ENCODE peak calls at places on chromosomes 7 and 10, in seven cellular contexts. S is IMR-90; J is CD8-positive, alpha-beta T cell; C is mesendoderm; A is K562; N is effector memory CD4-positive, alpha-beta T cell; X is transverse colon. E is an unnamed sample.
A peak's percentile ranks its signal among the peaks of the same experiment; 100 is the strongest.

GRCh38 chr7:33534830-33535229 is 370.5 kb upstream of the BMPER start:
- DNase-seq in S (peak; percentile 67), J (no peak), C (peak; percentile 93), A (no peak), N (no peak), X (no peak), E (peak; percentile 3)

GRCh38 chr10:92567952-92568600 is 5.8 kb downstream of the IDE start:
- DNase-seq in S (peak; percentile 72), J (no peak), C (peak; percentile 75), A (no peak), N (no peak), X (no peak), E (no peak)

GRCh38 chr7:33644489-33644888 is 260.9 kb upstream of the BMPER start:
- DNase-seq in S (peak; percentile 40), J (no peak), C (no peak), A (no peak), N (no peak), X (no peak), E (no peak)

GRCh38 chr7:1924185-1924817 is 254.2 kb downstream of the ELFN1 start:
- DNase-seq in S (no peak), J (peak; percentile 26), C (no peak), A (no peak), N (no peak), X (no peak), E (no peak)

GRCh38 chr10:114491933-114492332 is 87.6 kb upstream of the AFAP1L2 start:
- DNase-seq in S (no peak), J (no peak), C (no peak), A (no peak), N (no peak), X (no peak), E (no peak)

GRCh38 chr10:66748217-66748616 is 177.6 kb upstream of the LRRTM3 start:
- DNase-seq in S (no peak), J (no peak), C (no peak), A (no peak), N (no peak), X (no peak), E (no peak)

GRCh38 chr10:128035557-128035973 is 90.7 kb downstream of the MKI67 start:
- DNase-seq in S (no peak), J (peak; percentile 48), C (peak; percentile 57), A (peak; percentile 44), N (peak; percentile 51), X (peak; percentile 68), E (peak; percentile 41)

GRCh38 chr10:72043016-72043834 is 45.1 kb downstream of the SPOCK2 start:
- DNase-seq in S (no peak), J (no peak), C (peak; percentile 73), A (no peak), N (no peak), X (no peak), E (no peak)

GRCh38 chr10:97913554-97913953 is 63.9 kb downstream of the GOLGA7B start:
- DNase-seq in S (no peak), J (no peak), C (no peak), A (no peak), N (no peak), X (no peak), E (no peak)

GRCh38 chr10:78362406-78363022 is 328.9 kb downstream of the RPS24 start:
- DNase-seq in S (no peak), J (no peak), C (peak; percentile 98), A (no peak), N (no peak), X (no peak), E (no peak)

GRCh38 chr7:115008465-115009114 is 86.7 kb downstream of the MDFIC start:
- DNase-seq in S (peak; percentile 79), J (no peak), C (peak; percentile 22), A (no peak), N (no peak), X (peak; percentile 36), E (no peak)

GRCh38 chr10:62541811-62542210 is 167.6 kb downstream of the ZNF365 start:
- DNase-seq in S (no peak), J (no peak), C (no peak), A (no peak), N (no peak), X (peak; percentile 24), E (no peak)

GRCh38 chr7:154575497-154575896 is 427.4 kb downstream of the PAXIP1 start:
- DNase-seq in S (no peak), J (no peak), C (peak; percentile 11), A (no peak), N (no peak), X (no peak), E (no peak)

GRCh38 chr7:41567350-41568114 is 135.4 kb downstream of the INHBA start:
- DNase-seq in S (peak; percentile 85), J (no peak), C (no peak), A (no peak), N (no peak), X (no peak), E (no peak)

GRCh38 chr7:143369678-143370651 is 7.5 kb upstream of the FAM131B start:
- DNase-seq in S (no peak), J (no peak), C (peak; percentile 87), A (no peak), N (no peak), X (peak; percentile 58), E (no peak)

GRCh38 chr7:154984601-154985188 is 18.2 kb downstream of the PAXIP1 start:
- DNase-seq in S (no peak), J (no peak), C (no peak), A (no peak), N (no peak), X (no peak), E (no peak)

GRCh38 chr7:148941598-148942280 is 57.6 kb upstream of the EZH2 start:
- DNase-seq in S (peak; percentile 52), J (peak; percentile 84), C (peak; percentile 85), A (peak; percentile 79), N (peak; percentile 52), X (peak; percentile 72), E (peak; percentile 30)

DNA sequence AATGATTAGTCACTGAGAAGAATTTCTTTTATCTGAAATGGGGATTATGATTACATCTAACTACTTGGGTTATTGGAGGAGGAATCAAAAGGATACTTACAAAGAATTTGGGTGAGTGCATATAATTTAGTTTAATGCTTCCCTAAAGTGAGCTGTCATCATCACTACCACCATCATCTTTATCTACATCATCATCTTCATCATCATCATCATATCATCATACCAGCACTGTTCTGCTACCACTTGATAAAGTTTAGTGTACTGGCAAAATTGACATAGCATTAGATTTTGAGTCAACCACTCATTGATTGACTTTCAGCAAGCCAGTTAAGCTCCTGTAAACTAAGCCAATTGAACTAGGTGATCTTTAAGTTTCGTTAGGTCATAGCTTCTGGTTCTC is 245.6 kb upstream of the DKK1 start:
- DNase-seq in S (no peak), J (no peak), C (no peak), A (no peak), N (no peak), X (no peak), E (no peak)
- H3K4me3 ChIP-seq in S (no peak overlapping the region), J (no peak overlapping the region), C (no peak overlapping the region), A (no peak overlapping the region), N (no peak overlapping the region), X (no peak overlapping the region), E (no peak overlapping the region)

GRCh38 chr7:77940647-77941046 is 142.1 kb downstream of the PHTF2 start:
- DNase-seq in S (peak; percentile 48), J (no peak), C (peak; percentile 33), A (peak; percentile 47), N (no peak), X (peak; percentile 16), E (peak; percentile 2)

GRCh38 chr7:77944183-77945182 is 145.9 kb downstream of the PHTF2 start:
- DNase-seq in S (no peak), J (no peak), C (peak; percentile 10), A (peak; percentile 76), N (no peak), X (no peak), E (no peak)

GRCh38 chr7:77942431-77942830 is 143.9 kb downstream of the PHTF2 start:
- DNase-seq in S (no peak), J (no peak), C (no peak), A (no peak), N (no peak), X (no peak), E (no peak)
- H3K4me1 ChIP-seq in S (no peaks in the 10 kb centered on the region), J (no peaks in the 10 kb centered on the region), C (no peaks in the 10 kb centered on the region), A (peaks cover 12% of the 10 kb centered on the region), N (peaks cover 4% of the 10 kb centered on the region), X (no peaks in the 10 kb centered on the region), E (no peaks in the 10 kb centered on the region)

GRCh38 chr7:147400926-147401325 is 1189.6 kb upstream of the C7orf33 start:
- DNase-seq in S (no peak), J (no peak), C (no peak), A (no peak), N (no peak), X (no peak), E (no peak)

GRCh38 chr7:147405621-147406020 is 1184.9 kb upstream of the C7orf33 start:
- DNase-seq in S (no peak), J (no peak), C (no peak), A (no peak), N (no peak), X (no peak), E (no peak)

GRCh38 chr7:147394329-147394728 is 1196.2 kb upstream of the C7orf33 start:
- DNase-seq in S (no peak), J (no peak), C (no peak), A (no peak), N (no peak), X (no peak), E (no peak)

DNA sequence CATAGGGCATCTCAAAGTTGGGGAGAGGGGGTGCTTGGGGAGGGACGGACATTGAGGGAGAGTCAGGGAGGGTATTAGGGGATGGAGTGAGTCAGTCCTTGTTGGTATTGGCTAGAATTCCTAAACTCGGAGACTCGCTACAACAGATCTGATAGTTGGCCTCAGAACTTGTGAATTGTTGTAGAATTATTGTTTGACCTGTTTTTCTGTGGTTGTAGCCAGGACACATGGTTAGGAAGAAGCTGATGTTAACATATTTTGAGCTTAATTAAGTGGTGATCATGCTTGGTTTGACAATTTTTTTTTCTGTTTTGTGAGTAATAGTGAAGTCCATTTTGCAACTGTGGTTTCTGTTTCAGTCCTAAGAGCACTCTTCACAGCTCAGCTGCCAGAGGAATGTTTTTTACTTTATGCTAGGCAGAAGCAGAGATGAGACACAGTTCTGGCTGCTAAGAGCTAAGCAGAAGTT is 1190.3 kb upstream of the C7orf33 start:
- DNase-seq in S (peak; percentile 70), J (no peak), C (no peak), A (no peak), N (no peak), X (no peak), E (no peak)
- H3K4me3 ChIP-seq in S (peak overlapping the region; percentile 12), J (no peak overlapping the region), C (no peak overlapping the region), A (no peak overlapping the region), N (no peak overlapping the region), X (no peak overlapping the region), E (no peak overlapping the region)

GRCh38 chr7:51304729-51305128 is 11.9 kb downstream of the COBL start:
- DNase-seq in S (no peak), J (no peak), C (peak; percentile 73), A (no peak), N (no peak), X (no peak), E (no peak)
- H3K4me1 ChIP-seq in S (no peaks in the 10 kb centered on the region), J (no peaks in the 10 kb centered on the region), C (no peaks in the 10 kb centered on the region), A (no peaks in the 10 kb centered on the region), N (no peaks in the 10 kb centered on the region), X (no peaks in the 10 kb centered on the region), E (no peaks in the 10 kb centered on the region)

GRCh38 chr7:44201813-44202212 is 1.0 kb downstream of the YKT6 start:
- DNase-seq in S (peak; percentile 11), J (no peak), C (no peak), A (no peak), N (no peak), X (no peak), E (no peak)
- H3K4me3 ChIP-seq in S (peak overlapping the region; percentile 97), J (peak overlapping the region; percentile 97), C (peak overlapping the region; percentile 99), A (peak overlapping the region; percentile 97), N (peak overlapping the region; percentile 81), X (no peak overlapping the region), E (peak overlapping the region; percentile 99)

GRCh38 chr10:601356-601963 is 88.0 kb downstream of the DIP2C start:
- DNase-seq in S (no peak), J (no peak), C (no peak), A (no peak), N (no peak), X (no peak), E (no peak)
- H3K4me1 ChIP-seq in S (peaks cover 51% of the 10 kb centered on the region), J (no peaks in the 10 kb centered on the region), C (peaks cover 13% of the 10 kb centered on the region), A (no peaks in the 10 kb centered on the region), N (no peaks in the 10 kb centered on the region), X (peaks cover 20% of the 10 kb centered on the region), E (peaks cover 33% of the 10 kb centered on the region)